ENCODE peak calls at places on chromosomes 6 and 20, in five cellular contexts. One of them, this sample, is unnamed.

GRCh38 chr20:49448917-49449316 is 33.6 kb downstream of the KCNB1 start:
- DNase-seq in IMR-90: no peak
- DNase-seq in esophagus squamous epithelium: no peak
- DNase-seq in Panc1: no peak
- DNase-seq in mucosa of descending colon: no peak
- DNase-seq in this sample: no peak

GRCh38 chr20:23145281-23145700 is 59.2 kb upstream of the CD93 start:
- DNase-seq in Panc1: no peak
- DNase-seq in esophagus squamous epithelium: no peak
- DNase-seq in IMR-90: peak
- DNase-seq in mucosa of descending colon: no peak
- DNase-seq in this sample: peak

GRCh38 chr6:147283460-147283859 is 79.2 kb downstream of the STXBP5 start:
- DNase-seq in IMR-90: peak
- DNase-seq in mucosa of descending colon: peak
- DNase-seq in esophagus squamous epithelium: no peak
- DNase-seq in Panc1: no peak
- DNase-seq in this sample: no peak

GRCh38 chr6:163888030-163888819 is 473.7 kb downstream of the QKI start:
- DNase-seq in IMR-90: no peak
- DNase-seq in Panc1: no peak
- DNase-seq in esophagus squamous epithelium: no peak
- DNase-seq in mucosa of descending colon: no peak
- DNase-seq in this sample: no peak

GRCh38 chr6:112029045-112029822 is 24.7 kb upstream of the CCN6 start:
- DNase-seq in IMR-90: peak
- DNase-seq in esophagus squamous epithelium: no peak
- DNase-seq in mucosa of descending colon: peak
- DNase-seq in Panc1: peak
- DNase-seq in this sample: peak

GRCh38 chr6:169204167-169204566 is 49.5 kb downstream of the THBS2 start:
- DNase-seq in Panc1: no peak
- DNase-seq in mucosa of descending colon: no peak
- DNase-seq in IMR-90: peak
- DNase-seq in esophagus squamous epithelium: no peak
- DNase-seq in this sample: no peak

GRCh38 chr6:148780918-148781436 is 34.1 kb downstream of the UST start:
- DNase-seq in esophagus squamous epithelium: no peak
- DNase-seq in Panc1: no peak
- DNase-seq in IMR-90: no peak
- DNase-seq in mucosa of descending colon: no peak
- DNase-seq in this sample: no peak

GRCh38 chr20:6590891-6591679 is 176.4 kb upstream of the BMP2 start:
- DNase-seq in mucosa of descending colon: peak
- DNase-seq in IMR-90: peak
- DNase-seq in Panc1: no peak
- DNase-seq in esophagus squamous epithelium: no peak
- DNase-seq in this sample: no peak

GRCh38 chr6:15956205-15957106 is 172.4 kb upstream of the MYLIP start:
- DNase-seq in esophagus squamous epithelium: no peak
- DNase-seq in Panc1: no peak
- DNase-seq in IMR-90: no peak
- DNase-seq in mucosa of descending colon: peak
- DNase-seq in this sample: no peak

GRCh38 chr6:164640946-164641345 is 668.5 kb downstream of the C6orf118 start:
- DNase-seq in mucosa of descending colon: no peak
- DNase-seq in IMR-90: no peak
- DNase-seq in esophagus squamous epithelium: no peak
- DNase-seq in Panc1: no peak
- DNase-seq in this sample: no peak

GRCh38 chr6:14046476-14047068 is 71.0 kb upstream of the CD83 start:
- DNase-seq in mucosa of descending colon: peak
- DNase-seq in Panc1: peak
- DNase-seq in IMR-90: peak
- DNase-seq in esophagus squamous epithelium: no peak
- DNase-seq in this sample: no peak

GRCh38 chr6:119445666-119446622 is 96.4 kb upstream of the MAN1A1 start:
- DNase-seq in Panc1: no peak
- DNase-seq in mucosa of descending colon: no peak
- DNase-seq in esophagus squamous epithelium: no peak
- DNase-seq in IMR-90: peak
- DNase-seq in this sample: no peak

GRCh38 chr6:88626460-88626859 is 337.0 kb downstream of the RNGTT start:
- DNase-seq in esophagus squamous epithelium: no peak
- DNase-seq in mucosa of descending colon: no peak
- DNase-seq in Panc1: no peak
- DNase-seq in IMR-90: peak
- DNase-seq in this sample: no peak

GRCh38 chr20:38649275-38649891 is 47.8 kb downstream of the ARHGAP40 start:
- DNase-seq in Panc1: no peak
- DNase-seq in mucosa of descending colon: peak
- DNase-seq in IMR-90: no peak
- DNase-seq in esophagus squamous epithelium: no peak
- DNase-seq in this sample: no peak

GRCh38 chr6:47915017-47915416 is 133.2 kb downstream of the OPN5 start:
- DNase-seq in Panc1: no peak
- DNase-seq in esophagus squamous epithelium: no peak
- DNase-seq in IMR-90: no peak
- DNase-seq in mucosa of descending colon: no peak
- DNase-seq in this sample: no peak

GRCh38 chr6:157218371-157219198 is 104.7 kb downstream of the TMEM242 start:
- DNase-seq in esophagus squamous epithelium: no peak
- DNase-seq in Panc1: no peak
- DNase-seq in IMR-90: no peak
- DNase-seq in mucosa of descending colon: no peak
- DNase-seq in this sample: no peak

GRCh38 chr6:130697661-130698535 is 129.3 kb upstream of the SMLR1 start:
- DNase-seq in mucosa of descending colon: peak
- DNase-seq in Panc1: peak
- DNase-seq in esophagus squamous epithelium: no peak
- DNase-seq in IMR-90: peak
- DNase-seq in this sample: no peak

GRCh38 chr6:142009647-142010046 is 123.1 kb upstream of the GJE1 start:
- DNase-seq in Panc1: no peak
- DNase-seq in IMR-90: peak
- DNase-seq in esophagus squamous epithelium: no peak
- DNase-seq in mucosa of descending colon: no peak
- DNase-seq in this sample: no peak

GRCh38 chr20:17992847-17993508 is 24.2 kb downstream of the MGME1 start:
- DNase-seq in IMR-90: peak
- DNase-seq in mucosa of descending colon: no peak
- DNase-seq in Panc1: no peak
- DNase-seq in esophagus squamous epithelium: no peak
- DNase-seq in this sample: no peak

GRCh38 chr20:33830371-33830770 is 19.2 kb downstream of the CHMP4B start:
- DNase-seq in esophagus squamous epithelium: no peak
- DNase-seq in IMR-90: peak
- DNase-seq in Panc1: no peak
- DNase-seq in mucosa of descending colon: no peak
- DNase-seq in this sample: no peak

GRCh38 chr6:152316024-152316423 is 321.1 kb downstream of the SYNE1 start:
- DNase-seq in IMR-90: peak
- DNase-seq in Panc1: no peak
- DNase-seq in esophagus squamous epithelium: no peak
- DNase-seq in mucosa of descending colon: no peak
- DNase-seq in this sample: no peak

GRCh38 chr6:42402184-42402583 is 49.5 kb downstream of the TRERF1 start:
- DNase-seq in IMR-90: peak
- DNase-seq in esophagus squamous epithelium: no peak
- DNase-seq in Panc1: peak
- DNase-seq in mucosa of descending colon: no peak
- DNase-seq in this sample: no peak

DNA sequence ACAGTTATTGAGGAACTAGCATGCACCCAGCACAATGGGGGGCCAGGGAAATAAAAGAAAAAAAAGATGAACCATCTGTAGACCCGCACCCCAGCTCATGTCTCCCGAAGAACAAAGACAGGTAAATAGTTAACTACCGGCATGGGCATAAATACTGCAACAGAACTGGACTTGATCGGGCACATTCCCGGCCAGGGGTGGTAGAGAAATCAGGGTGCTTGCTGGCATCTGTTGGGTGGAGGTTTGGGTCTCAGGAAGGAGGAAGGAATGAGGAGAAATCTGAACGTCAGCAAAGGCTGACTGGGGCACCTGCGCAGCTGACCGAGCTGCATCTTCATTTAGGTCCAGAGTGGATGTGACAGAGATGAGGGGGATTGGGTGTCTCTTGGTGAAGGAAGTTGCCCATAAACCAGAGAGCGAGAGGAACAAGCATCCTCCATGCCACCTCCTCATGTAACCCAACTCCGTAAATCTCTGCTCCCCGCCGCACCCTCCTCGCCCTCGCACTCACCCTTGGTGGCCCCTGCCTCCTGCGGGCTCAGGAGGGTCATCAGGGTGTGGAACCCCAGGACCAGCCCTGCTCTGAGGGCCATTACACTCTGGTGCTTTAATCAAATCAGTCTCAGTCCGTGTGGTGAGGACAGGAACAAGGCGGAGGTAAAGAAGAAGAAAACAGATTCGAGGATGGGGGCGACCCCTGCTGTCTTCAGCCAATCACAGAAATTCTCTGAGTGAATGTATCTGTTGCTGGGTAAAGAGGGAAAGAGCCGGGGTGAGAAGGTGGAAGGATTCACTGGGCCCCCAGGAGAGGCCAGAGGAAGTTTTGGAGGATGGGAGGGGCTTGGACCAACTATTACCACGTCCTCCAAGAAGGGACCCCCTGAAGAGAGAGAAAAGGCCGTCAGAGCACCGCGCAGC is at the start of gene HLA-DOA:
- DNase-seq in IMR-90: peak
- DNase-seq in Panc1: no peak
- DNase-seq in esophagus squamous epithelium: no peak
- DNase-seq in mucosa of descending colon: no peak
- DNase-seq in this sample: no peak
- H3K4me3 ChIP-seq in IMR-90: no peak
- H3K4me3 ChIP-seq in Panc1: no peak
- H3K4me3 ChIP-seq in esophagus squamous epithelium: peak
- H3K4me3 ChIP-seq in mucosa of descending colon: no peak
- H3K4me3 ChIP-seq in this sample: no peak

DNA sequence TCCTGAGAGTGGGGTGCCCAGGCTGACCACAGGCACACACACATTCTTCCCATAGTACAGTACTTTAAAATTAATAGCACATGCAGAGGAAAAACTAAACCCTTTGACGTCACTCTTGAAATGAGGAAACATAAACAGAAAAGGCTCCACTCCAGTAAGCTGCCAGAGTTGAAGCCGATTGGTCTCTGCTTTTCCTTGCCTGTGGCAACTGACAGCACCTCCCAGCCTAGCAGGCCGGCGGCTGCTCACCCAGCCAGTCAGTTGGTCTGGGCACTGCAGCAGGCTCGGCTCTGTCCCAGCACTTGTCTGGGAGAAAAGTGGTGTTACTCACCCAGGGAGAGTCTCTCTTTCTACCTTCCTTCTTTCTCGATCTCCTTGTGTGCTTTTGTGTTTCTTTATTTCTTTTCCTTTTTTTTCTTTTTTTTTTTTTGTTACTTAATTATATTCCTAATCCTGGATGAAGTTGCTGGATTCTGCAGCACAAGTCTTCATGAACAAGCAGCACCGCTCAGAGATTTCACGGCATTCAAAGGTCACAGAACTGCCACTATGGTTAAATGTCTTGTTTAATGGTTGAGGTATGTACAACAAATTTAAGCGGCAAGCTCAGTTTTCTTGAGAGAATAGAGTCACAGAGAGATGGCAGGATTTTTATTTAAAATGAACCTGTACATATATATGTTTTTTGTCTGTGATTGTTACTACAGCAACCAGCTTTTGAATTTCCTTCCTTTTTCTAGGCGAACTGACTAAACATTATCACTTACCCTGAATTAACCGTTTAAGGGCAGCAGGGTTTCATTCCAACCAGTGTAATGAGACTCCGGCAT is at the start of gene PDE7B:
- DNase-seq in esophagus squamous epithelium: peak
- DNase-seq in mucosa of descending colon: peak
- DNase-seq in Panc1: no peak
- DNase-seq in IMR-90: peak
- DNase-seq in this sample: peak
- H3K4me3 ChIP-seq in esophagus squamous epithelium: peak
- H3K4me3 ChIP-seq in mucosa of descending colon: no peak
- H3K4me3 ChIP-seq in Panc1: peak
- H3K4me3 ChIP-seq in IMR-90: peak
- H3K4me3 ChIP-seq in this sample: peak

GRCh38 chr20:51492167-51493092 is 50.1 kb downstream of the NFATC2 start:
- DNase-seq in esophagus squamous epithelium: no peak
- DNase-seq in IMR-90: no peak
- DNase-seq in Panc1: no peak
- DNase-seq in mucosa of descending colon: peak
- DNase-seq in this sample: peak
- H3K4me3 ChIP-seq in esophagus squamous epithelium: peak
- H3K4me3 ChIP-seq in IMR-90: no peak
- H3K4me3 ChIP-seq in Panc1: no peak
- H3K4me3 ChIP-seq in mucosa of descending colon: no peak
- H3K4me3 ChIP-seq in this sample: no peak

GRCh38 chr6:30150671-30151395 is 10.2 kb downstream of the TRIM10 start:
- DNase-seq in esophagus squamous epithelium: no peak
- DNase-seq in mucosa of descending colon: no peak
- DNase-seq in IMR-90: peak
- DNase-seq in Panc1: no peak
- DNase-seq in this sample: no peak
- H3K4me3 ChIP-seq in esophagus squamous epithelium: no peak
- H3K4me3 ChIP-seq in mucosa of descending colon: no peak
- H3K4me3 ChIP-seq in IMR-90: no peak
- H3K4me3 ChIP-seq in Panc1: no peak
- H3K4me3 ChIP-seq in this sample: no peak

GRCh38 chr6:29919506-29919905 is 22.8 kb upstream of the HLA-A start:
- DNase-seq in IMR-90: no peak
- DNase-seq in Panc1: no peak
- DNase-seq in mucosa of descending colon: no peak
- DNase-seq in esophagus squamous epithelium: no peak
- DNase-seq in this sample: no peak

GRCh38 chr6:29912840-29913239 is 29.5 kb upstream of the HLA-A start:
- DNase-seq in Panc1: no peak
- DNase-seq in esophagus squamous epithelium: no peak
- DNase-seq in IMR-90: no peak
- DNase-seq in mucosa of descending colon: no peak
- DNase-seq in this sample: no peak

GRCh38 chr6:29917843-29918242 is 24.5 kb upstream of the HLA-A start:
- DNase-seq in IMR-90: no peak
- DNase-seq in mucosa of descending colon: no peak
- DNase-seq in esophagus squamous epithelium: no peak
- DNase-seq in Panc1: no peak
- DNase-seq in this sample: no peak

DNA sequence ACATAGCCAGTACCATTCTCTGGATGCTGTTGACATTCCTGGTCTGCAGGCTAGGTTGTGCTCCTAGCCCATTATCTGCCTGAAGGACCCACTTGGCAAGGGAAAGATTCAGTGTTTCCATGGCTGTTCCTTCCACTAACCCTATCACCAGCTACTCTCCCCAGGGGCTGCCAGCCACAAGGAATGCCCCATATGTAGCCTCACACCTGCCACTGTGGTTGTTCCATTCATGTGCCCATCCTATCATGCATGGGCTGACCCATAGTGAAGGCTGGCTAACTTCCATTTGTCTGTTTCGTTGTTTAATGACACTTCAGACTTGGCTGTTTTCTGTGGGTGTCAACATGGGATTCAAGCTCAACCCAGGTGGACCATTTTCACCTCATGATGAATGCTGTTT is 25.6 kb upstream of the HLA-A start:
- DNase-seq in Panc1: no peak
- DNase-seq in mucosa of descending colon: no peak
- DNase-seq in esophagus squamous epithelium: no peak
- DNase-seq in IMR-90: no peak
- DNase-seq in this sample: no peak
- H3K4me3 ChIP-seq in Panc1: no peak
- H3K4me3 ChIP-seq in mucosa of descending colon: no peak
- H3K4me3 ChIP-seq in esophagus squamous epithelium: no peak
- H3K4me3 ChIP-seq in IMR-90: no peak
- H3K4me3 ChIP-seq in this sample: no peak

GRCh38 chr20:58670097-58670496 is 19.0 kb downstream of the STX16 start:
- DNase-seq in mucosa of descending colon: no peak
- DNase-seq in esophagus squamous epithelium: no peak
- DNase-seq in Panc1: no peak
- DNase-seq in IMR-90: peak
- DNase-seq in this sample: no peak
- H3K4me3 ChIP-seq in mucosa of descending colon: no peak
- H3K4me3 ChIP-seq in esophagus squamous epithelium: no peak
- H3K4me3 ChIP-seq in Panc1: no peak
- H3K4me3 ChIP-seq in IMR-90: no peak
- H3K4me3 ChIP-seq in this sample: no peak

This sample was measured in right lobe of liver.